ENCODE peak calls at places on chromosomes 12 and 14, in nine cellular contexts. I is neuronal stem cell, L is ascending aorta, S is spleen, Y is upper lobe of left lung, Z is pancreas, J is GM23338, U is hepatocyte, M is right lobe of liver. N is an unnamed sample. For H3K36me3, the result is how much of the 10 kb centered on the place peaks cover.

GRCh38 chr14:102317564-102318248 is 1.8 kb upstream of the ZNF839 start:
- DNase-seq in J (peak), Y (no peak), M (no peak), Z (no peak), I (no peak), S (peak), U (peak), L (no peak), N (no peak)

GRCh38 chr12:52527121-52527800 is 7.1 kb upstream of the KRT5 start:
- DNase-seq in Z (no peak), I (no peak), Y (no peak), U (no peak), M (peak), L (peak), J (no peak), S (no peak), N (no peak)

GRCh38 chr14:101845496-101845895 is 84.0 kb downstream of the PPP2R5C start:
- DNase-seq in I (no peak), Y (no peak), L (no peak), Z (no peak), M (no peak), S (no peak), J (no peak), U (no peak), N (no peak)

GRCh38 chr12:64109706-64110105 is 112.4 kb downstream of the KICS2 start:
- DNase-seq in M (no peak), Y (no peak), U (no peak), J (no peak), S (no peak), L (no peak), I (no peak), Z (no peak), N (no peak)

GRCh38 chr12:122023339-122024131 is 1.9 kb downstream of the BCL7A start:
- DNase-seq in Y (peak), S (peak), M (peak), I (no peak), Z (peak), U (peak), J (peak), L (peak), N (no peak)

GRCh38 chr12:52645120-52645761 is 6.8 kb downstream of the KRT2 start:
- DNase-seq in U (no peak), J (no peak), Y (no peak), I (no peak), M (no peak), L (no peak), Z (no peak), S (no peak), N (no peak)

GRCh38 chr14:51867753-51868152 is 7.3 kb downstream of the GNG2 start:
- DNase-seq in Z (no peak), J (no peak), S (no peak), L (no peak), Y (no peak), I (no peak), M (no peak), U (no peak), N (no peak)

GRCh38 chr14:63011609-63012008 is 33.6 kb downstream of the KCNH5 start:
- DNase-seq in S (no peak), U (peak), Y (no peak), Z (no peak), M (no peak), I (no peak), L (no peak), J (no peak), N (no peak)

GRCh38 chr14:66434464-66434863 is 51.7 kb upstream of the CCDC196 start:
- DNase-seq in J (no peak), Y (no peak), U (no peak), S (no peak), I (no peak), M (no peak), Z (no peak), L (no peak), N (no peak)

GRCh38 chr14:26598081-26598671 is 343 bp upstream of the NOVA1 start:
- DNase-seq in Z (peak), Y (peak), J (peak), M (peak), U (peak), I (peak), L (peak), S (peak), N (no peak)

GRCh38 chr12:41034686-41035085 is 153.4 kb upstream of the PDZRN4 start:
- DNase-seq in U (no peak), Y (no peak), I (no peak), L (no peak), S (no peak), Z (no peak), J (no peak), M (no peak), N (no peak)

GRCh38 chr12:68376901-68377300 is 44.7 kb upstream of the MDM1 start:
- DNase-seq in L (no peak), J (no peak), S (no peak), Z (no peak), U (no peak), M (no peak), Y (no peak), I (no peak), N (no peak)

GRCh38 chr12:24991209-24992049 is 42.5 kb upstream of the BCAT1 start:
- DNase-seq in J (peak), L (no peak), M (no peak), S (no peak), I (peak), Y (no peak), Z (no peak), U (peak), N (peak)

DNA sequence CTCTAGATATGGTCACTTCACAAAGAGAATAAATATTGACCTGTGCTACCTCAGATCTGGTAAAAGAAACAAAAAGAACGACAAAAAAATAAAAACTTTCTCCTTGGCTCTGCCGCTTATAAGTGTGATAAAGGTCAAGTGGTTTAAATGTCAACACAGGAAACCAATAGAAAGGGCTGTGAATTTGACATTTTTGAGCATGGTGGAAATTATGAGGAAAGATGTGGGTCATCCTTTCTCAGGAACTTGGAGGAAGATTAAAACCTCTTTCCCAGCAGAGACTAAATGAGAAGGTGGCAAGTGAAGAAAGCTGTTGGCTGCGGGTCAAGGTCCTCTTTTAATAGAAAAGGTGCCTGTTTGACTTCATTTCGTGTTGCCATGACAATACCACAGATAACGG is 28.2 kb downstream of the TESPA1 start:
- DNase-seq in Z (no peak), I (no peak), S (no peak), J (no peak), Y (no peak), L (no peak), U (no peak), M (no peak), N (no peak)
- H3K36me3 ChIP-seq in Z (under half), I (under half), S (under half), J (under half), Y (under half), L (under half), U (under half), M (under half), N (under half)

DNA sequence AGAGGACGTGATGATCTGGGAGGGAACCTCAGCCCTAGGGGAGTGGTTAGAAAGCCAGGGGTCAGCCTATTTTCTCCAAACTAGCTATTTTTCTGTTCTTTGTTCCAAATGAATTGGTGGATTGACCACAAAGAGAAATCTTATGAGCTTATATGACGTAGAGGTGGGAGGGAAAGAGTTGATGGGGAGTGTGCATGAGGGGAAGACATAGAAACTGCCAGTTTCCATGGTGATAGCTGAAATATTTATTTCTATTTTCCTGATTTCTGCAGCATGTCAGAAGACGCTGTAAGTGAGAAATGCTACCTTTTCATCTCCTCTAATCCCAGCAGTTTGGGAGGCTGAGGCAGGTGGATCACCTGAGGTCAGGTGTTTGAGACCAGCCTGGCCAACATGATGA is 51.4 kb upstream of the CISTR start:
- DNase-seq in I (no peak), Z (no peak), J (no peak), S (no peak), U (no peak), Y (no peak), L (no peak), M (no peak), N (no peak)
- H3K36me3 ChIP-seq in I (under half), Z (under half), J (under half), S (under half), U (under half), Y (under half), L (under half), M (under half), N (under half)

GRCh38 chr12:108702534-108702933 is 28.8 kb downstream of the CORO1C start:
- DNase-seq in Z (no peak), J (no peak), L (no peak), M (no peak), Y (no peak), U (no peak), S (no peak), I (no peak), N (no peak)

GRCh38 chr12:108701779-108702435 is 29.4 kb downstream of the CORO1C start:
- DNase-seq in L (no peak), S (no peak), J (no peak), Z (no peak), U (peak), M (no peak), Y (no peak), I (no peak), N (no peak)

GRCh38 chr12:108697905-108698304 is 33.4 kb downstream of the CORO1C start:
- DNase-seq in U (no peak), Z (no peak), M (no peak), S (no peak), L (no peak), J (no peak), Y (no peak), I (no peak), N (no peak)

GRCh38 chr12:108700833-108701450 is 30.4 kb downstream of the CORO1C start:
- DNase-seq in Y (no peak), S (no peak), I (no peak), M (no peak), L (no peak), U (no peak), J (no peak), Z (no peak), N (no peak)

DNA sequence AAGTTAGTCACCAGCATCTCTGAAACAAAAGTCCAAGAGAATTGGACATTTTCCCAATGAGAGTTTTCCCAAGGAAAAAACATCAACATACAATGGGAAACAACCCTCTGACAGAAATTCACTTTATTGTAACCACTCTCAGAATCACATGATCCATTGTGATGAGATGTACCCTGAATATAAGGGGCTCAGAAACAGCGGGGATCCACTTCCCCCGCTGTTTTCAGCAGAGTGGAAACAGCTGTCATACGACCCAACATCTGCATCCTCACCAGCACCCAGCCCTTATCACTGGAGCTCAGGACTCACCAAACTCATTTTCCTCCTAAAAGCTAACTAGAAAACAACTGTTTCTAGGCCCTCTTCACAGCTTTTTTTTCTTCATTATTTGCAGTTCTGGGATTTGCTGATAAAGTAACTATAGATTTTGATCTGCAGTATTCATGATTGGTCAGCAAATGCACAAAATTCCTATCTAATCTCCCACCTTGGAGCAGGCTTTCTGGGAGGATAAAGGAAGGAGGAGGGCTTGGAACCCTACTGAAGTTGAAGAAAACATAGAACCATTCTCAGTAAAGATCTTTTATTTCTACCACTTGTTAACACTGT is 31.3 kb downstream of the CORO1C start:
- DNase-seq in U (no peak), M (no peak), Y (no peak), J (no peak), I (no peak), L (no peak), S (no peak), Z (no peak), N (no peak)
- H3K36me3 ChIP-seq in U (under half), M (under half), Y (under half), J (under half), I (under half), L (under half), S (under half), Z (under half), N (under half)

GRCh38 chr14:30949651-30950050 is 75.3 kb downstream of the COCH start:
- DNase-seq in J (no peak), Y (no peak), Z (no peak), L (no peak), M (no peak), I (no peak), U (no peak), S (no peak), N (no peak)
- H3K36me3 ChIP-seq in J (under half), Y (under half), Z (under half), L (under half), M (under half), I (under half), U (under half), S (half or more), N (under half)

GRCh38 chr12:113301811-113302210 is 33.1 kb downstream of the SLC8B1 start:
- DNase-seq in Z (no peak), L (no peak), J (no peak), Y (no peak), U (no peak), M (no peak), S (no peak), I (no peak), N (no peak)
- H3K36me3 ChIP-seq in Z (under half), L (under half), J (under half), Y (half or more), U (under half), M (under half), S (half or more), I (under half), N (under half)

N was measured in Panc1.